ENCODE peak calls at places on chromosomes 16 and 17, in six cellular contexts. G, I, F, A, X and J are unnamed samples.

GRCh38 chr16:68843482-68844210 is at the start of gene TANGO6:
- DNase-seq in I (peak; percentile 70), A (peak; percentile 75), G (peak; percentile 69), X (peak; percentile 94), F (peak; percentile 91), J (no peak)

GRCh38 chr16:11980167-11980844 is 3.8 kb downstream of the SNX29 start:
- DNase-seq in F (no peak), I (no peak), G (no peak), X (no peak), A (no peak), J (no peak)

GRCh38 chr16:85502357-85502756 is 110.8 kb upstream of the GSE1 start:
- DNase-seq in X (no peak), A (no peak), I (no peak), G (no peak), F (no peak), J (no peak)

GRCh38 chr16:56741399-56741798 is 11.5 kb downstream of the NUP93 start:
- DNase-seq in F (no peak), X (no peak), I (no peak), A (no peak), G (no peak), J (no peak)

GRCh38 chr17:6110592-6110991 is 40.4 kb downstream of the WSCD1 start:
- DNase-seq in G (no peak), X (no peak), I (no peak), F (no peak), A (peak; percentile 49), J (peak; percentile 52)

GRCh38 chr16:3171181-3171854 is 16.7 kb upstream of the OR1F1 start:
- DNase-seq in I (no peak), X (peak; percentile 88), F (peak; percentile 39), G (no peak), A (no peak), J (no peak)

GRCh38 chr16:1330260-1330914 is 3.1 kb upstream of the BAIAP3 start:
- DNase-seq in I (no peak), A (no peak), F (no peak), G (no peak), X (peak; percentile 72), J (no peak)

GRCh38 chr17:67629963-67630320 is 87.8 kb upstream of the NOL11 start:
- DNase-seq in A (peak; percentile 36), X (peak; percentile 45), F (no peak), I (peak; percentile 73), G (no peak), J (no peak)

GRCh38 chr17:15087946-15088345 is 177.2 kb downstream of the PMP22 start:
- DNase-seq in F (no peak), G (no peak), I (no peak), A (no peak), X (peak; percentile 50), J (no peak)

GRCh38 chr16:74832228-74832627 is 57.6 kb upstream of the FA2H start:
- DNase-seq in X (no peak), I (no peak), F (no peak), A (no peak), G (no peak), J (no peak)

GRCh38 chr16:19840524-19841110 is 44.0 kb downstream of the GPRC5B start:
- DNase-seq in X (no peak), F (no peak), G (no peak), A (no peak), I (no peak), J (no peak)

GRCh38 chr16:72051818-72052217 is 2.5 kb upstream of the HP start:
- DNase-seq in F (no peak), X (no peak), I (no peak), A (no peak), G (no peak), J (no peak)

GRCh38 chr17:81386646-81387234 is 8.5 kb upstream of the BAHCC1 start:
- DNase-seq in F (peak; percentile 68), A (no peak), G (no peak), I (no peak), X (no peak), J (no peak)

GRCh38 chr17:81868674-81869220 is 2.4 kb downstream of the ARHGDIA start:
- DNase-seq in A (peak; percentile 71), F (no peak), X (peak; percentile 89), I (peak; percentile 39), G (no peak), J (no peak)

GRCh38 chr16:57889960-57890751 is 80.8 kb downstream of the CNGB1 start:
- DNase-seq in A (no peak), G (no peak), X (no peak), I (peak; percentile 71), F (no peak), J (no peak)

GRCh38 chr16:24685539-24686432 is 43.7 kb upstream of the TNRC6A start:
- DNase-seq in G (no peak), F (no peak), X (peak; percentile 92), I (peak; percentile 43), A (peak; percentile 75), J (no peak)

GRCh38 chr17:28895794-28896447 is 1.6 kb downstream of the FLOT2 start:
- DNase-seq in I (no peak), A (no peak), F (no peak), X (no peak), G (no peak), J (no peak)

GRCh38 chr17:7336240-7337175 is at the start of gene ACAP1:
- DNase-seq in A (no peak), X (peak; percentile 61), G (no peak), F (peak; percentile 71), I (no peak), J (no peak)

GRCh38 chr17:55768946-55769624 is 18.2 kb downstream of the PCTP start:
- DNase-seq in G (no peak), F (no peak), X (no peak), A (no peak), I (no peak), J (no peak)

GRCh38 chr17:29292071-29292991 is 1.6 kb downstream of the NUFIP2 start:
- DNase-seq in A (peak; percentile 28), G (peak; percentile 55), F (peak; percentile 81), X (peak; percentile 63), I (peak; percentile 40), J (no peak)

GRCh38 chr17:66564992-66565465 is 262.6 kb downstream of the PRKCA start:
- DNase-seq in X (peak; percentile 88), G (no peak), A (peak; percentile 68), F (no peak), I (no peak), J (no peak)